ENCODE peak calls at places on chromosome 20, in four cellular contexts. One of them, this sample, is unnamed.
A peak's percentile ranks its signal among the peaks of the same experiment; 100 is the strongest.

GRCh38 chr20:24589381-24589780 is 120.0 kb downstream of the SYNDIG1 start:
- DNase-seq in K562: no peak
- DNase-seq in WTC11: no peak
- DNase-seq in H1: no peak
- DNase-seq in this sample: peak; percentile 58

GRCh38 chr20:48789781-48790544 is 37.8 kb downstream of the PREX1 start:
- DNase-seq in K562: no peak
- DNase-seq in WTC11: no peak
- DNase-seq in H1: no peak
- DNase-seq in this sample: no peak

GRCh38 chr20:1467355-1468116 is 887 bp upstream of the NSFL1C start:
- DNase-seq in K562: peak; percentile 67
- DNase-seq in WTC11: no peak
- DNase-seq in H1: no peak
- DNase-seq in this sample: peak; percentile 9

GRCh38 chr20:46350201-46350985 is 42.1 kb upstream of the CDH22 start:
- DNase-seq in K562: peak; percentile 79
- DNase-seq in WTC11: no peak
- DNase-seq in H1: no peak
- DNase-seq in this sample: no peak

GRCh38 chr20:29873946-29874345 is 1383.5 kb upstream of the DEFB115 start:
- DNase-seq in K562: no peak
- DNase-seq in WTC11: peak; percentile 65
- DNase-seq in H1: peak; percentile 31
- DNase-seq in this sample: peak; percentile 61

GRCh38 chr20:15676815-15677214 is 896.4 kb downstream of the KIF16B start:
- DNase-seq in K562: no peak
- DNase-seq in WTC11: no peak
- DNase-seq in H1: no peak
- DNase-seq in this sample: no peak

GRCh38 chr20:46137816-46138215 is 19.7 kb downstream of the CD40 start:
- DNase-seq in K562: no peak
- DNase-seq in WTC11: no peak
- DNase-seq in H1: no peak
- DNase-seq in this sample: no peak

GRCh38 chr20:62859721-62860120 is 1.9 kb downstream of the TCFL5 start:
- DNase-seq in K562: no peak
- DNase-seq in WTC11: no peak
- DNase-seq in H1: no peak
- DNase-seq in this sample: no peak

GRCh38 chr20:48336647-48337046 is 491.2 kb downstream of the PREX1 start:
- DNase-seq in K562: no peak
- DNase-seq in WTC11: no peak
- DNase-seq in H1: no peak
- DNase-seq in this sample: no peak

GRCh38 chr20:23884136-23884770 is 4.7 kb upstream of the CST5 start:
- DNase-seq in K562: no peak
- DNase-seq in WTC11: no peak
- DNase-seq in H1: no peak
- DNase-seq in this sample: no peak

GRCh38 chr20:51381557-51381956 is 161.0 kb downstream of the NFATC2 start:
- DNase-seq in K562: no peak
- DNase-seq in WTC11: no peak
- DNase-seq in H1: no peak
- DNase-seq in this sample: no peak

GRCh38 chr20:11120451-11120850 is 446.7 kb upstream of the JAG1 start:
- DNase-seq in K562: no peak
- DNase-seq in WTC11: no peak
- DNase-seq in H1: no peak
- DNase-seq in this sample: no peak

GRCh38 chr20:2596673-2597279 is 55.7 kb upstream of the NOP56 start:
- DNase-seq in K562: no peak
- DNase-seq in WTC11: no peak
- DNase-seq in H1: no peak
- DNase-seq in this sample: no peak

GRCh38 chr20:61223121-61223520 is 28.9 kb upstream of the CDH4 start:
- DNase-seq in K562: no peak
- DNase-seq in WTC11: no peak
- DNase-seq in H1: no peak
- DNase-seq in this sample: no peak

GRCh38 chr20:46195264-46196038 is 77.3 kb downstream of the CD40 start:
- DNase-seq in K562: no peak
- DNase-seq in WTC11: no peak
- DNase-seq in H1: no peak
- DNase-seq in this sample: no peak

GRCh38 chr20:4069741-4070140 is 54.4 kb upstream of the RNF24 start:
- DNase-seq in K562: no peak
- DNase-seq in WTC11: no peak
- DNase-seq in H1: no peak
- DNase-seq in this sample: no peak

GRCh38 chr20:44264287-44264686 is 17.2 kb downstream of the GDAP1L1 start:
- DNase-seq in K562: no peak
- DNase-seq in WTC11: peak; percentile 49
- DNase-seq in H1: no peak
- DNase-seq in this sample: no peak

GRCh38 chr20:20877079-20877478 is 164.6 kb upstream of the RALGAPA2 start:
- DNase-seq in K562: no peak
- DNase-seq in WTC11: no peak
- DNase-seq in H1: no peak
- DNase-seq in this sample: no peak

GRCh38 chr20:34268851-34269668 is 27.8 kb downstream of the ASIP start:
- DNase-seq in K562: no peak
- DNase-seq in WTC11: peak; percentile 63
- DNase-seq in H1: no peak
- DNase-seq in this sample: no peak

GRCh38 chr20:4065405-4065841 is 50.1 kb upstream of the RNF24 start:
- DNase-seq in K562: no peak
- DNase-seq in WTC11: no peak
- DNase-seq in H1: no peak
- DNase-seq in this sample: no peak

GRCh38 chr20:19520261-19520660 is 237.8 kb upstream of the RIN2 start:
- DNase-seq in K562: no peak
- DNase-seq in WTC11: no peak
- DNase-seq in H1: no peak
- DNase-seq in this sample: no peak

GRCh38 chr20:57941572-57942381 is 232.0 kb upstream of the PMEPA1 start:
- DNase-seq in K562: no peak
- DNase-seq in WTC11: no peak
- DNase-seq in H1: no peak
- DNase-seq in this sample: peak; percentile 59

GRCh38 chr20:34951252-34951651 is 4.4 kb downstream of the GSS start:
- DNase-seq in K562: no peak
- DNase-seq in WTC11: no peak
- DNase-seq in H1: no peak
- DNase-seq in this sample: no peak

GRCh38 chr20:58691773-58692578 is 624 bp upstream of the NPEPL1 start:
- DNase-seq in K562: peak; percentile 24
- DNase-seq in WTC11: no peak
- DNase-seq in H1: no peak
- DNase-seq in this sample: no peak

GRCh38 chr20:46108435-46108841 is 9.7 kb upstream of the CD40 start:
- DNase-seq in K562: no peak
- DNase-seq in WTC11: no peak
- DNase-seq in H1: no peak
- DNase-seq in this sample: no peak

GRCh38 chr20:23037017-23037481 is 1.9 kb downstream of the SSTR4 start:
- DNase-seq in K562: no peak
- DNase-seq in WTC11: no peak
- DNase-seq in H1: no peak
- DNase-seq in this sample: no peak

GRCh38 chr20:47195573-47195972 is 160.9 kb downstream of the ZMYND8 start:
- DNase-seq in K562: no peak
- DNase-seq in WTC11: no peak
- DNase-seq in H1: no peak
- DNase-seq in this sample: no peak

GRCh38 chr20:58521763-58522162 is 6.6 kb upstream of the APCDD1L start:
- DNase-seq in K562: no peak
- DNase-seq in WTC11: no peak
- DNase-seq in H1: no peak
- DNase-seq in this sample: no peak

GRCh38 chr20:32731882-32732266 is 11.4 kb downstream of the COMMD7 start:
- DNase-seq in K562: no peak
- DNase-seq in WTC11: no peak
- DNase-seq in H1: no peak
- DNase-seq in this sample: no peak

GRCh38 chr20:371755-372542 is 8.6 kb upstream of the TRIB3 start:
- DNase-seq in K562: peak; percentile 77
- DNase-seq in WTC11: no peak
- DNase-seq in H1: no peak
- DNase-seq in this sample: no peak

GRCh38 chr20:1094706-1095220 is 23.6 kb upstream of the PSMF1 start:
- DNase-seq in K562: no peak
- DNase-seq in WTC11: no peak
- DNase-seq in H1: no peak
- DNase-seq in this sample: peak; percentile 42

GRCh38 chr20:23283096-23283850 is 67.3 kb upstream of the NXT1 start:
- DNase-seq in K562: no peak
- DNase-seq in WTC11: no peak
- DNase-seq in H1: no peak
- DNase-seq in this sample: no peak

GRCh38 chr20:56005389-56005715 is at the start of gene CBLN4:
- DNase-seq in K562: no peak
- DNase-seq in WTC11: no peak
- DNase-seq in H1: no peak
- DNase-seq in this sample: no peak

GRCh38 chr20:61980647-61981583 is 84.8 kb downstream of the TAF4 start:
- DNase-seq in K562: peak; percentile 78
- DNase-seq in WTC11: peak; percentile 76
- DNase-seq in H1: no peak
- DNase-seq in this sample: peak; percentile 73

GRCh38 chr20:46709459-46710148 is at the start of gene SLC2A10:
- DNase-seq in K562: peak; percentile 52
- DNase-seq in WTC11: peak; percentile 66
- DNase-seq in H1: no peak
- DNase-seq in this sample: peak; percentile 87

GRCh38 chr20:53891306-53891894 is 179.0 kb downstream of the BCAS1 start:
- DNase-seq in K562: no peak
- DNase-seq in WTC11: no peak
- DNase-seq in H1: no peak
- DNase-seq in this sample: no peak

GRCh38 chr20:33789109-33789857 is 21.9 kb upstream of the CHMP4B start:
- DNase-seq in K562: no peak
- DNase-seq in WTC11: no peak
- DNase-seq in H1: no peak
- DNase-seq in this sample: peak; percentile 68

GRCh38 chr20:41329435-41330342 is 10.9 kb upstream of the LPIN3 start:
- DNase-seq in K562: no peak
- DNase-seq in WTC11: no peak
- DNase-seq in H1: no peak
- DNase-seq in this sample: no peak
- TF ChIP-seq TEAD4 in K562: no peak
- TF ChIP-seq TEAD4 in WTC11: no peak
- TF ChIP-seq TEAD4 in H1: no peak
- TF ChIP-seq TEAD4 in this sample: peak; percentile 32

DNA sequence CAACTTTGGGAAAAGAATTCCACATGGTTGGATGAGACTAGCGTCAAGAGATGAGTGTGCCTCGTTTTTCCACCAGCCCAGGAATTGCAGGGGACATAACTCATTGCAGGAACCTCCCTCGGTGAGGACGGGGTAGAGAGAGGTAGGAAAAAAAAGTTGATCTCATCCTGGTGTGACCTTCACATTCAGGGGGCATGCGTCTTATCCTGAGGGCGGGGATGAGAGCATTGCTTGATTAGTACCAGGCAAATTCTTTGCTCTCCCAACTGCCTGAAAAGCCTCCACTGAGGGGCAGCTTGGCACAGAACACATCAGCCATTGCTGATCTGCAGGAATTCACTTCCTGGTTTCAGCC is 11.8 kb downstream of the TLDC2 start:
- DNase-seq in K562: no peak
- DNase-seq in WTC11: no peak
- DNase-seq in H1: no peak
- DNase-seq in this sample: no peak
- TF ChIP-seq TEAD4 in K562: no peak
- TF ChIP-seq TEAD4 in WTC11: no peak
- TF ChIP-seq TEAD4 in H1: no peak
- TF ChIP-seq TEAD4 in this sample: no peak

GRCh38 chr20:50085481-50086365 is 27.2 kb downstream of the UBE2V1 start:
- DNase-seq in K562: peak; percentile 60
- DNase-seq in WTC11: peak; percentile 50
- DNase-seq in H1: no peak
- DNase-seq in this sample: peak; percentile 79
- TF ChIP-seq TEAD4 in K562: no peak
- TF ChIP-seq TEAD4 in WTC11: no peak
- TF ChIP-seq TEAD4 in H1: no peak
- TF ChIP-seq TEAD4 in this sample: no peak

GRCh38 chr20:40641212-40641611 is 47.8 kb downstream of the MAFB start:
- DNase-seq in K562: no peak
- DNase-seq in WTC11: no peak
- DNase-seq in H1: no peak
- DNase-seq in this sample: no peak

GRCh38 chr20:40644863-40645262 is 44.2 kb downstream of the MAFB start:
- DNase-seq in K562: no peak
- DNase-seq in WTC11: no peak
- DNase-seq in H1: no peak
- DNase-seq in this sample: no peak

GRCh38 chr20:40641809-40642208 is 47.2 kb downstream of the MAFB start:
- DNase-seq in K562: no peak
- DNase-seq in WTC11: no peak
- DNase-seq in H1: no peak
- DNase-seq in this sample: no peak

GRCh38 chr20:40646321-40647212 is 42.5 kb downstream of the MAFB start:
- DNase-seq in K562: no peak
- DNase-seq in WTC11: no peak
- DNase-seq in H1: no peak
- DNase-seq in this sample: no peak

DNA sequence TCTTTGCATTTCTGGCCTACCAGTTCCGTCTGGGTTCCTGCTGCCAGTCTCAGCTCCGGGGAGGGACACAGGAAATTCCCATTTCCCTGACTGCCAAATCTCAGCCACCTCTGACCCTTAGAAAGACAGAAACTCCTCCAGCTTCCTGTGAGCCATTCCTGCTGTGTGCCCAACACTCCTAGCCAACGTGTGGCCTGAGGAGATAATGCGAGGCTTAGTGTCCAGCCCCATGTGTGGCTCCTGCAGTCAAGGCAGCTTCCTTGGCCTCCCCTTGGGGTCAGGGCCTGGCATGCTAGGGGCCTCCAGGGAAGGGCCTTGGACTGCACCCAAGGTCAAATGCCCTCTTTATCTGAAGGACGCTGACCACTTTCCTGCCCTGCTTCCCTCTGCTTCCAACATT is 45.1 kb downstream of the MAFB start:
- DNase-seq in K562: no peak
- DNase-seq in WTC11: no peak
- DNase-seq in H1: no peak
- DNase-seq in this sample: no peak
- TF ChIP-seq TEAD4 in K562: no peak
- TF ChIP-seq TEAD4 in WTC11: no peak
- TF ChIP-seq TEAD4 in H1: no peak
- TF ChIP-seq TEAD4 in this sample: no peak

DNA sequence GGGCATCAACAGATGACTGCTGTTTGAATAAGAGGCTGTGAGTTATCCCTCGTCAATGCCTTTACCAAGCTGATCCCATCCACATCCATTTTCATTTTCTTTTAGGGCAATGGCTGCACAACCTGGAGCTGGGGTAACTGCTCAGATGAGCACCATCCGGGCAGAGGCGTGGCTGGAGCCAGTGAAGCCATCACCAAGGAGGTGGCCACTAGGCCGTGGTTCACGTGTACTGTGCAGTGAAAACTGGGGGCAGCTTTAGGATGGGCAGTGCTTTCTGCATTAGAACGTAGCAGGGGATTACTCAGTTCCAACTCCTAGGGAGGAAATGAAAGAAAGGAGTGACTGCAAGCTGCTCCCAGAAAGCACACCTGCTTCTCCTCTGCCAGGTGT is 51.2 kb downstream of the RRBP1 start:
- DNase-seq in K562: no peak
- DNase-seq in WTC11: no peak
- DNase-seq in H1: no peak
- DNase-seq in this sample: no peak
- TF ChIP-seq TEAD4 in K562: no peak
- TF ChIP-seq TEAD4 in WTC11: no peak
- TF ChIP-seq TEAD4 in H1: no peak
- TF ChIP-seq TEAD4 in this sample: no peak

This sample was measured in SK-N-SH.